ENCODE peak calls at places on chromosomes 3 and 15, in seven cellular contexts. A is WTC11, R is GM12878, W is K562, X is HEK293T, S is HepG2, Y is H1. Z is an unnamed sample.

GRCh38 chr3:182105875-182106274 is 394.1 kb downstream of the SOX2 start:
- DNase-seq in A (no peak), X (no peak), S (no peak), Y (no peak), R (no peak), W (no peak), Z (no peak)

GRCh38 chr3:38396239-38396638 is 49.7 kb downstream of the XYLB start:
- DNase-seq in R (no peak), W (no peak), Y (no peak), X (no peak), S (no peak), A (no peak), Z (no peak)

GRCh38 chr3:72614394-72615074 is 233.7 kb downstream of the SHQ1 start:
- DNase-seq in Y (no peak), W (no peak), A (no peak), S (no peak), X (no peak), R (no peak), Z (no peak)

GRCh38 chr3:124033360-124034015 is 41.6 kb upstream of the ROPN1 start:
- DNase-seq in W (peak; percentile 26), A (peak; percentile 41), R (no peak), X (peak; percentile 48), Y (no peak), S (no peak), Z (no peak)

GRCh38 chr15:94610069-94610863 is 378.9 kb downstream of the MCTP2 start:
- DNase-seq in W (no peak), S (no peak), R (peak; percentile 23), A (no peak), Y (no peak), X (no peak), Z (no peak)

GRCh38 chr3:169664034-169664820 is 715 bp upstream of the MECOM start:
- DNase-seq in Y (no peak), R (no peak), W (no peak), X (no peak), S (no peak), A (no peak), Z (no peak)

GRCh38 chr15:40069178-40070165 is 30.5 kb upstream of the SRP14 start:
- DNase-seq in W (no peak), S (peak; percentile 76), A (peak; percentile 56), Y (no peak), X (peak; percentile 60), R (no peak), Z (peak; percentile 73)

GRCh38 chr3:23389686-23390085 is 186.6 kb downstream of the UBE2E2 start:
- DNase-seq in R (no peak), W (no peak), A (no peak), X (no peak), S (no peak), Y (no peak), Z (no peak)

GRCh38 chr3:52123106-52123708 is 31.0 kb downstream of the POC1A start:
- DNase-seq in R (no peak), W (peak; percentile 77), S (peak; percentile 39), Y (peak; percentile 33), X (peak; percentile 86), A (peak; percentile 84), Z (peak; percentile 37)

GRCh38 chr3:123071146-123071545 is 4.3 kb downstream of the PDIA5 start:
- DNase-seq in A (peak; percentile 46), S (peak; percentile 23), R (no peak), W (peak; percentile 22), Y (no peak), X (peak; percentile 58), Z (no peak)

DNA sequence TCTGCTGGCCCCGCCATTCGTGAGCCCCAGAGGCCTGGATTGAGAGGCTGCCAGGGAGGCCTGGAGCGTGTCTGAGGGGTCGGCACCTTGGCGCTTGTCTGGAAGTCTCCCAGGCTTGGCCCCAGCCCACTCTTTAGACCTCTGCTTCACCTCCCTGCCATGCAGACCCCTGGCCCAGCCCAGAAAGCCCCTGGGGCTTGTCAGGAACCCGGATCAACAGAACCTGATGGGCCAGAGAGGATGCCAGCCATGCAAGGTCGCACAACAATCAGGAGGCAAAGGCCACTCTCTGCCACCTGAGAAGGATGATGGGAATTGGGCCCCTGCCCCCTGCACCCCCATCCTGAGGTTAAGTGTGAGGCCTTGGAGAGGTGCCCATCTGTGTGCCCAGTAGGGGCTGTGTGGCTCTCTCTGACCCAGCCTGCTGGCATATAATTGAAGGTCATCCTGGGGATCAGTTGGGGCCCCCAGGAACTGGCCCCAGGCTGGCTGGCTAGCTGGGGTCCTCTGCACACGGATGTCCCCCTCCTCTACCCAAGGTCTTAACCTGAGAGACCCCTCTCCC is 103.3 kb upstream of the SLC6A6 start:
- DNase-seq in S (no peak), Y (no peak), A (no peak), W (no peak), R (no peak), X (no peak), Z (no peak)
- TF ChIP-seq SP1 in S (no peak), Y (no peak), A (no peak), W (no peak), R (no peak), X (no peak), Z (no peak)

DNA sequence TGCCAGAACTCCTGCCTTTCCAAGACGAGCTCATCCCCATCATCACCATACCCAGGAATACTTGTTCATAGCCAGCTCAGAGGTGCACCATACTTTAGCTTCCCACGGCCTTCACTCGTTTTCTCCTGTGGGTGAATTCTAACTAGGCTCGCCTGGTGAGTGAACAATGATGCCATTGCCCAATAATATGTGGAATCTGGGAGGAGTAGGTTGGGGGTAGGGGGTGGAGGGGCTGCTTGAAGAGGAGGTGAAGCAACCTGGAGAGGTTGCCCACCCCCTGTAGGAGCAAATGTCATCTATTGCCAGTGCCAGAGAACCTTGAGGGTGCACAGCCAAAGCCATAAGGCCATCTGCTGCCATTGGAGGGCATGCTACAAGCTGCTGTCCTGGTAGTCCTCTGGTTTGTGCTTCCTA is 592 bp upstream of the ZNF445 start:
- DNase-seq in W (no peak), Y (no peak), S (peak; percentile 24), R (no peak), A (no peak), X (no peak), Z (no peak)
- TF ChIP-seq SP1 in W (no peak), Y (no peak), S (no peak), R (no peak), A (no peak), X (no peak), Z (no peak)

GRCh38 chr15:68344600-68344999 is 67.1 kb downstream of the FEM1B start:
- DNase-seq in W (no peak), S (no peak), Y (no peak), A (no peak), X (no peak), R (no peak), Z (no peak)
- TF ChIP-seq SP1 in W (no peak), S (no peak), Y (no peak), A (no peak), X (no peak), R (no peak), Z (no peak)

DNA sequence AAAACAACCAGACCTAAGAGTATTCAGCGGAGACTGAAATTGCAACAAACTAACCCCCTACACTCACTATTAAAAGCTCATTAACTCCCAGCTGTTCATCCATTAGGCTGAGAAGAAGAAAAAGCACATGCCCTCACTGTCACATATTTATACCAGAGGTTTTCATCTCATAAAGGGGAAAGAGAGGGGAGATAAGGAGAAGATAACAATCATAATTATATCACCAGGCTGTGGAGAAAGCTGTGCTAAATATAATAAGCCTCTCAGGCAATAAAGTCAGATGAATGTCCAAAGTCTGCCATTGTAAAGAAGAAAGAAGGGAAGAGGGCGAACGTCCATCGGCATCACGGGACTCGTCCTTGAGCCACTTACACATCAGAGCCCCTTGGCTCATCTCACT is 145.1 kb downstream of the TAFA4 start:
- DNase-seq in W (no peak), R (no peak), Y (no peak), S (no peak), X (no peak), A (no peak), Z (no peak)
- TF ChIP-seq SP1 in W (no peak), R (no peak), Y (no peak), S (no peak), X (no peak), A (no peak), Z (no peak)

GRCh38 chr15:62649793-62650420 is 392.6 kb upstream of the TPM1 start:
- DNase-seq in A (no peak), R (peak; percentile 46), S (no peak), W (no peak), Y (no peak), X (no peak), Z (no peak)
- TF ChIP-seq SP1 in A (no peak), R (peak; percentile 24), S (no peak), W (no peak), Y (no peak), X (no peak), Z (no peak)

Z was measured in HCT116.